ENCODE peak calls at places on chromosomes 7 and 10, in five cellular contexts. I is CD8-positive, alpha-beta T cell; A is ascending aorta; R is lung; N is ovary. L is an unnamed sample.

GRCh38 chr10:83922246-83922860 is 217.0 kb upstream of the GHITM start:
- DNase-seq in A (no peak), N (no peak), I (no peak), R (no peak), L (no peak)

GRCh38 chr10:86304436-86304835 is 62.2 kb downstream of the GRID1 start:
- DNase-seq in A (no peak), N (no peak), I (no peak), R (no peak), L (no peak)

GRCh38 chr10:625335-625699 is 64.2 kb downstream of the DIP2C start:
- DNase-seq in N (no peak), I (no peak), A (no peak), R (no peak), L (no peak)

GRCh38 chr10:3828404-3829192 is 43.6 kb upstream of the KLF6 start:
- DNase-seq in R (no peak), I (no peak), N (peak; percentile 62), A (no peak), L (no peak)

GRCh38 chr7:99305473-99306260 is 20.0 kb upstream of the ARPC1A start:
- DNase-seq in I (no peak), R (no peak), N (no peak), A (no peak), L (no peak)

GRCh38 chr7:83005410-83005809 is 157.3 kb downstream of the PCLO start:
- DNase-seq in A (no peak), N (no peak), I (no peak), R (no peak), L (peak; percentile 15)

GRCh38 chr7:147578196-147578595 is 1012.4 kb upstream of the C7orf33 start:
- DNase-seq in N (no peak), I (no peak), A (no peak), R (no peak), L (no peak)

GRCh38 chr7:77797734-77798393 is 370 bp downstream of the TMEM60 start:
- DNase-seq in R (no peak), I (no peak), A (no peak), N (no peak), L (peak; percentile 56)

GRCh38 chr10:123911866-123912265 is 20.3 kb upstream of the CPXM2 start:
- DNase-seq in A (no peak), I (no peak), R (no peak), N (no peak), L (no peak)

GRCh38 chr7:114789942-114790341 is 132.0 kb upstream of the MDFIC start:
- DNase-seq in R (no peak), N (no peak), I (no peak), A (no peak), L (no peak)

GRCh38 chr10:17134737-17135260 is 5.2 kb upstream of the CUBN start:
- DNase-seq in I (no peak), N (no peak), R (no peak), A (no peak), L (no peak)

GRCh38 chr7:26653430-26653911 is 210.9 kb downstream of the SKAP2 start:
- DNase-seq in R (no peak), A (no peak), I (no peak), N (no peak), L (no peak)

GRCh38 chr10:35328404-35329037 is 7.8 kb upstream of the CCNY start:
- DNase-seq in R (no peak), N (no peak), A (no peak), I (no peak), L (no peak)

GRCh38 chr10:44205072-44205471 is 179.8 kb downstream of the CXCL12 start:
- DNase-seq in A (no peak), R (no peak), N (no peak), I (no peak), L (no peak)

GRCh38 chr7:76232698-76233097 is 31.0 kb downstream of the SRRM3 start:
- DNase-seq in I (no peak), N (no peak), R (no peak), A (no peak), L (no peak)

GRCh38 chr7:24378871-24379608 is 95.0 kb downstream of the NPY start:
- DNase-seq in A (no peak), I (no peak), R (peak; percentile 54), N (no peak), L (no peak)

GRCh38 chr7:12630615-12630884 is 56.9 kb upstream of the ARL4A start:
- DNase-seq in N (no peak), R (no peak), A (no peak), I (no peak), L (no peak)

GRCh38 chr10:110642980-110643655 is 1.0 kb upstream of the RBM20 start:
- DNase-seq in R (no peak), N (no peak), I (no peak), A (no peak), L (no peak)

GRCh38 chr10:78604721-78605120 is 464.0 kb upstream of the ZMIZ1 start:
- DNase-seq in N (no peak), A (no peak), R (no peak), I (no peak), L (no peak)

GRCh38 chr10:52297727-52298126 is 16.4 kb upstream of the DKK1 start:
- DNase-seq in N (no peak), R (no peak), A (no peak), I (no peak), L (no peak)

GRCh38 chr10:71312840-71313789 is 5.9 kb upstream of the SLC29A3 start:
- DNase-seq in N (peak; percentile 92), A (no peak), I (no peak), R (peak; percentile 41), L (peak; percentile 44)

GRCh38 chr10:63521389-63522128 is at the start of gene REEP3:
- DNase-seq in R (peak; percentile 66), N (peak; percentile 79), A (peak; percentile 76), I (peak; percentile 49), L (peak; percentile 67)

GRCh38 chr10:124074471-124075109 is 18.8 kb downstream of the CHST15 start:
- DNase-seq in A (no peak), R (no peak), N (no peak), I (no peak), L (no peak)

GRCh38 chr7:77680266-77680665 is 16.0 kb upstream of the RSBN1L start:
- DNase-seq in A (no peak), N (no peak), I (no peak), R (no peak), L (no peak)

GRCh38 chr10:48505394-48506112 is 99.3 kb downstream of the ARHGAP22 start:
- DNase-seq in I (no peak), A (peak; percentile 55), N (peak; percentile 18), R (no peak), L (peak; percentile 24)

GRCh38 chr10:36148207-36148606 is 506.1 kb upstream of the FZD8 start:
- DNase-seq in A (no peak), R (no peak), I (no peak), N (no peak), L (no peak)

GRCh38 chr7:129969881-129970446 is 17.2 kb upstream of the UBE2H start:
- DNase-seq in N (no peak), I (no peak), A (no peak), R (no peak), L (no peak)

GRCh38 chr10:78175444-78175843 is 141.8 kb downstream of the RPS24 start:
- DNase-seq in I (no peak), A (no peak), R (no peak), N (no peak), L (no peak)

GRCh38 chr10:115829501-115830215 is 443.3 kb downstream of the GFRA1 start:
- DNase-seq in N (no peak), I (no peak), R (no peak), A (no peak), L (no peak)

GRCh38 chr10:17038627-17039026 is 91.0 kb downstream of the CUBN start:
- DNase-seq in I (no peak), N (peak; percentile 68), R (no peak), A (peak; percentile 69), L (no peak)

GRCh38 chr10:93751832-93752231 is 5.9 kb upstream of the LGI1 start:
- DNase-seq in I (no peak), A (no peak), N (no peak), R (no peak), L (peak; percentile 40)

GRCh38 chr7:4338556-4338955 is 343.5 kb upstream of the FOXK1 start:
- DNase-seq in I (no peak), R (no peak), A (no peak), N (no peak), L (no peak)

GRCh38 chr10:103451091-103451801 is 924 bp downstream of the CALHM2 start:
- DNase-seq in I (peak; percentile 67), R (peak; percentile 59), N (peak; percentile 76), A (peak; percentile 84), L (peak; percentile 81)

GRCh38 chr10:119286516-119286915 is 79.1 kb downstream of the GRK5 start:
- DNase-seq in R (no peak), I (no peak), A (no peak), N (no peak), L (no peak)
- H3K4me1 ChIP-seq in R (peaks cover 6% of the 10 kb centered on the region), I (peaks cover 71% of the 10 kb centered on the region), A (peaks cover 27% of the 10 kb centered on the region), N (peaks cover 68% of the 10 kb centered on the region), L (no peaks in the 10 kb centered on the region)

GRCh38 chr10:88838766-88839165 is 12.9 kb downstream of the ANKRD22 start:
- DNase-seq in R (no peak), A (no peak), I (no peak), N (no peak), L (no peak)
- TF ChIP-seq CTCF in R (no peak), A (no peak), I (no peak), N (no peak), L (no peak)

DNA sequence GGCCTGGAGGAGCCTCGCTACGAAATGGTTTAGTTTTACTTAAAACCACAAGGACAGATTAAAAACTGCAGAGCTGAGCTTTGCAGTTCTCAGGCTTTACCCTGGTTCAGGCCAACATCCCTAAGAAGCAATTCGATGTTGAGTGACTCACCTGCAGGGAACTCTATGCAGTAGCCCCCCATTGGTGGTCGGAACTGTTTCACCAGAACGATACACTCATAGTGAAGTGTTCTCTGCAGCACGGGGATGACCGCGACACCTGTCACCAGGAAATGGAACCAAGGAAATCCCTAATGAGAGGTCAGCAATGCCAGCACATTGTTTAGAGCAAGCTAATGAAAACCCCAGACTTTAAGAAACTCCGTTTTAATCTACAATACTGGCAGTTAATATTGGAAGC is 18.0 kb downstream of the NUDT5 start:
- DNase-seq in A (no peak), I (no peak), R (no peak), N (no peak), L (no peak)
- H3K36me3 ChIP-seq in A (peaks cover 84% of the 10 kb centered on the region), I (peaks cover 9% of the 10 kb centered on the region), R (peaks cover 26% of the 10 kb centered on the region), N (no peaks in the 10 kb centered on the region), L (peaks cover 42% of the 10 kb centered on the region)

GRCh38 chr7:69803699-69804516 is 205.6 kb downstream of the AUTS2 start:
- DNase-seq in I (no peak), A (no peak), N (no peak), R (no peak), L (no peak)
- H3K4me1 ChIP-seq in I (no peaks in the 10 kb centered on the region), A (no peaks in the 10 kb centered on the region), N (peaks cover 12% of the 10 kb centered on the region), R (peaks cover 8% of the 10 kb centered on the region), L (peaks cover 35% of the 10 kb centered on the region)

GRCh38 chr10:7329219-7329618 is 81.6 kb downstream of the SFMBT2 start:
- DNase-seq in N (no peak), R (no peak), A (no peak), I (no peak), L (no peak)

GRCh38 chr10:7322623-7323022 is 88.2 kb downstream of the SFMBT2 start:
- DNase-seq in R (no peak), I (no peak), N (no peak), A (no peak), L (no peak)

DNA sequence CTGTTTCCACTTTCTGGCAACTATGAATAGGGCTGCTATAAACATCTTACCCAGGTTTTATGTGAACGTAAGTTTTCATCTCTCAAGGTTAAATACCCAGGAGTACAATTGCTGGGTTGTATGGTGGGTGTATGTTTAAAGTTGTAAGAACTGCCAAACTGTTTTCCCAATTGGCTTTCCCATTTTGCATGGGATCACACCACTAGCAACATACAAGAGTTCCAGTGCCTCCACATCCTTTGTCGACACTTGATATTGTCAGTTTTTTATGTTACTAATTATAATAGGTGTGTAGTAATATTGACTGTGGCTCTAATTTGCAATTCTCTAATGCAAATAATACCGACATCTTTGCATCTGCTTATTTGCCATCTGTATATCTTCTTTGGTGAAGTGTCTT is 82.9 kb downstream of the SFMBT2 start:
- DNase-seq in N (no peak), I (no peak), R (no peak), A (no peak), L (no peak)
- TF ChIP-seq CTCF in N (no peak), I (no peak), R (no peak), A (no peak), L (no peak)

L was measured in BE2C.